ENCODE peak calls at places on chromosomes 7 and 10, in five cellular contexts. T is A549, V is H1, E is K562, R is HepG2. U is an unnamed sample.

GRCh38 chr10:13272164-13272571 is 27.7 kb downstream of the PHYH start:
- DNase-seq in R (peak; percentile 21), T (no peak), E (no peak), V (no peak), U (peak; percentile 14)

GRCh38 chr10:80949785-80950184 is 412.1 kb downstream of the SH2D4B start:
- DNase-seq in T (no peak), E (no peak), R (no peak), V (no peak), U (no peak)

GRCh38 chr7:132793474-132793873 is 217.2 kb upstream of the PLXNA4 start:
- DNase-seq in R (no peak), V (no peak), T (no peak), E (no peak), U (no peak)

GRCh38 chr10:124671486-124672075 is 72.6 kb downstream of the FAM53B start:
- DNase-seq in E (peak; percentile 85), T (peak; percentile 45), V (no peak), R (peak; percentile 63), U (no peak)

GRCh38 chr7:139108256-139109187 is 998 bp downstream of the ZC3HAV1 start:
- DNase-seq in E (peak; percentile 80), V (no peak), T (peak; percentile 30), R (no peak), U (peak; percentile 60)

GRCh38 chr10:94279835-94280709 is 82.7 kb downstream of the NOC3L start:
- DNase-seq in T (peak; percentile 55), R (peak; percentile 29), E (peak; percentile 51), V (peak; percentile 62), U (peak; percentile 77)

GRCh38 chr10:119313645-119314044 is 106.3 kb downstream of the GRK5 start:
- DNase-seq in R (no peak), T (no peak), V (no peak), E (no peak), U (no peak)

GRCh38 chr7:38558786-38559185 is 72.4 kb downstream of the AMPH start:
- DNase-seq in V (no peak), E (no peak), T (no peak), R (no peak), U (no peak)

GRCh38 chr10:72935358-72935757 is 19.2 kb downstream of the PLA2G12B start:
- DNase-seq in V (no peak), T (no peak), R (no peak), E (no peak), U (no peak)

GRCh38 chr10:133015321-133015720 is 72.4 kb upstream of the ADGRA1 start:
- DNase-seq in E (no peak), V (no peak), R (no peak), T (no peak), U (no peak)

GRCh38 chr7:112161253-112162160 is 44.7 kb downstream of the DOCK4 start:
- DNase-seq in R (peak; percentile 30), V (no peak), T (no peak), E (no peak), U (no peak)

GRCh38 chr7:157910446-157910845 is 573.6 kb downstream of the DNAJB6 start:
- DNase-seq in R (no peak), V (no peak), T (no peak), E (no peak), U (no peak)

GRCh38 chr7:108146070-108146842 is 16.1 kb upstream of the LAMB4 start:
- DNase-seq in R (peak; percentile 72), T (peak; percentile 75), V (peak; percentile 39), E (peak; percentile 54), U (peak; percentile 71)

GRCh38 chr10:14208231-14208630 is 122.5 kb downstream of the FRMD4A start:
- DNase-seq in V (no peak), R (no peak), E (no peak), T (no peak), U (no peak)

GRCh38 chr10:29611796-29612381 is 22.9 kb downstream of the SVIL start:
- DNase-seq in T (no peak), E (no peak), R (no peak), V (no peak), U (no peak)

GRCh38 chr7:28168393-28169158 is 12.0 kb downstream of the JAZF1 start:
- DNase-seq in E (no peak), T (no peak), R (no peak), V (no peak), U (no peak)

GRCh38 chr7:46322937-46323336 is 401.9 kb upstream of the IGFBP3 start:
- DNase-seq in V (no peak), E (no peak), T (no peak), R (no peak), U (no peak)

DNA sequence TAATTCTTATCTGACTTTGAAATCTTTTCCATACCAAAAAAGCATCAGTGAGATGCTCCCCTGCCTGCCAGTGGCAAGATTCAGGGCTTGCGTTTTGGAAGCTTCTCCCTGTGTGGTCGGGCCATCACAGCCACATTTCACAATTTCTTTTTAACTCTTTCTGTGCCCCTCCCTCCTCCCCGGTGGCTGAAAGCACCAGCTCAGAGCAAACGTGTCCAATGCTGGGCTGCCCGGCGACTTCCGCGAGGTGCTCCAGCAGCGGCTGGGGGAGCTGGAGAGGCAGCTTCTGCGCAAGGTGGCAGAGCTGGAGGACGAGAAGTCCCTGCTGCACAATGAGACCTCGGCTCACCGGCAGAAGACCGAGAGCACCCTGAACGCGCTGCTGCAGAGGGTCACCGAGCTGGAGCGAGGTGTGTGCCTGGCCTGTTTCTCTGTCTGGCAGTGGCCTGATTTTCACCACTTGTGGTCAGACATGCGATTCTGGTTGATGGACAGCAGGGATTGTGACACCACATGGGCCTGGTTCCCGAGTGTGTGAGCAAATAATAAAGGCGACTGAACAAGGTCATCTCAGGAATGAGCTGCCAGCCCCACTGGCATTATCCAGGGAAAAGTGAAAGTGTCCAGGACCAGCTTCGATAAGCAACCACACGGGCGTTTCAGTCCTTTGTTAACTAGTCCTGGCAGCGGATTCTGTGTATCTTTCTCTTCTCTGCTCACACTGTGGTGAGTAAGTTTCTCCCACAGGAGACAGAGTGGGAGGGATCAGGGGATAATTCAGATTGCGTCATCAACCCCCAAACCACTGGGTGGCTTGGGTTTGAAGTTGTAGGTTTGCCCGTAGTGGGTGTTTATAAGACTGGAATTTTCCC is 2.6 kb downstream of the NPTX2 start:
- DNase-seq in T (peak; percentile 33), E (no peak), V (no peak), R (peak; percentile 69), U (peak; percentile 47)
- TF ChIP-seq USF2 in T (no peak), E (no peak), V (no peak), R (no peak), U (no peak)

GRCh38 chr7:130721486-130722277 is 12.3 kb downstream of the KLF14 start:
- DNase-seq in E (peak; percentile 44), R (peak; percentile 49), T (peak; percentile 71), V (no peak), U (peak; percentile 70)
- TF ChIP-seq JUN in E (no peak), R (no peak), T (no peak), V (no peak), U (no peak)

DNA sequence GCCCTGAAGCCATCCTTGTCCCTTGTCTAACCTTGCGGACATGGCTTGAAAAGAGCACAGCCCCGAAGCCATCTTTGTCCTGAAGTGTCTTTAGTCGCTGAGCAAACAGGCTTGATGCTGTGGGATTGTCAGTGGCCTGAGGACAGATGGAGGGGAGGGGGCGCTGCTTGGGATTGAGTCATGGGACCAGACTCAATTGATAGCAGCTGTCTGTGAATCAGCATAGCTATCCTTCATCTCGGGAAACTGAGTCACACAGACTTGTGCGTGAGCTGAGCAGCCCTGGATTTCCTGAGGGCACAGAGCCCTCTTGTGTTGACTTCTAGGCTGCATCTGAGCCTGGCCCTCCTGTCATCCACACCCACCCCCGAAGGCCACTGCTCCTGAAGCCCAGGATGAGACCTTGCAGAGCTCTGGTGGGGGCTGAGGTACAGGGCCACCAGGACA is 14.4 kb downstream of the MYO1G start:
- DNase-seq in R (no peak), E (peak; percentile 42), T (peak; percentile 36), V (no peak), U (peak; percentile 38)
- TF ChIP-seq USF2 in R (no peak), E (no peak), T (no peak), V (no peak), U (no peak)

GRCh38 chr7:150781016-150781415 is 19.1 kb downstream of the TMEM176B start:
- DNase-seq in V (no peak), R (no peak), E (no peak), T (no peak), U (no peak)
- TF ChIP-seq JUN in V (no peak), R (no peak), E (no peak), T (no peak), U (no peak)

DNA sequence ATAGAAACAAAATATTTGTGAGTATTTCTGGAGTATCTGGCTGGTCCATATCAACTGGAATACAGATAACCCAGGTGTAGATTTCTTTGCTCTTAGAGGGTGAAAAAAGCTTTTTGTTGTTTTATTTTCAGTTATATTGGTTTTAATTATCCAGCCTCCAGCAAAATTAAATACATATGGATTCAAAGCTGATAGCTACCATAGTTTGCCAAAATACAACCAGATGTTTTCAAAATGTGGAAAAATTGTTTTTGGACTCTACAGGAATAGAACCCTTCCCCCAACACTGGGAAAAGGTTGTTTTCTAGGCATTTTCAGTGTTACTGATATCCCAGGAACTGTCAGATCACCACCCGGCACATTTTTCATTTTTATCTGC is 30.1 kb downstream of the LRRC17 start:
- DNase-seq in R (no peak), E (no peak), T (no peak), V (no peak), U (no peak)
- TF ChIP-seq USF2 in R (no peak), E (no peak), T (no peak), V (no peak), U (no peak)

GRCh38 chr10:34599401-34599800 is 215.7 kb downstream of the PARD3 start:
- DNase-seq in V (no peak), T (no peak), R (no peak), E (no peak), U (no peak)
- TF ChIP-seq JUN in V (no peak), T (no peak), R (no peak), E (no peak), U (no peak)

GRCh38 chr10:79246606-79247275 is 100.5 kb upstream of the PPIF start:
- DNase-seq in R (no peak), E (no peak), T (no peak), V (no peak), U (no peak)
- TF ChIP-seq USF2 in R (no peak), E (no peak), T (no peak), V (no peak), U (no peak)

DNA sequence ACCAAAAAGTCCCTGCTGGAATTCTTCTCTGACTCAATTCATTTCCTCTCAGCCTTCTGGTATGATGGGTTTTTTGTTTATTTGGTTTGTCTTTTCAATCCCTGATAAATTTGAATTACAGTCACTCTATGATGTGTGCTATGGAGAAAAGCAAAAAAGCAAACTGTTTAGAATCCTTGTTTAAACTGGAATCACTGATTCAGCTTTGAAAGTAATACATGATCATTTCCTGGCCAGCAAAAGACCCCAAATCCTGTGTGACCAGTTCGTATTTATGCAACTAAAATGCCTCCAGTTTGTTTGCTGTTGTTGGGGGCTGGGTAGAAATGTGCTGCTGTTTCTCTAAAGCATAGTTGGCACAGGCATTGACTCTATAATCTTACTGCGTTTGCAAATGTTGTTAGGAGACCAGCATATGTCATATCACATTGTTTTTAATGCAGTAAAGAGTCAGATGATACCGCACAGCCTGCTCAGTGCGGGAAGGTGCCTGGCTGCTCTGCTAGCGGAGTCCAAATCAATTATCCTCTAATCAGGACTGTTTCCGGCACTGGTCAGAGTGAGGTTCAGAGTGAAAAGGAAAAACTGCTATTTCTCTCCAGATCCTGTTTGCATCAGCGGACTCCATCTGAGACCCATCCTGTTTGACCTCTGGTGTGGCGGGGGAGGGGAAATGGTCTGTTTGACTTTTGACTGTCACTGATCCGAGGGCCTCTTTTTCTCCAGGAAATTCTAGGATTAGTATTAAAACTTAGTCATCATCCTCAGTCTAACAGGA is 40.6 kb upstream of the ADD3 start:
- DNase-seq in E (no peak), V (no peak), R (peak; percentile 82), T (peak; percentile 23), U (no peak)
- TF ChIP-seq JUN in E (no peak), V (no peak), R (no peak), T (no peak), U (no peak)

U was measured in WTC11.